ENCODE peak calls at places on chromosomes 7 and 10, in nine cellular contexts. R, T, J, H, G, B, V, X and F are unnamed samples.

GRCh38 chr7:87513735-87514319 is 38.3 kb upstream of the ABCB4 start:
- DNase-seq in X (no peak), B (no peak), J (no peak), R (no peak), H (no peak), G (no peak), T (no peak), V (no peak), F (peak; percentile 44)

GRCh38 chr10:5094265-5095205 is at the start of gene AKR1C3:
- DNase-seq in B (no peak), G (no peak), H (no peak), V (no peak), R (no peak), T (no peak), X (peak; percentile 23), J (peak; percentile 91), F (peak; percentile 52)

GRCh38 chr10:29041512-29042150 is 247.2 kb upstream of the LYZL1 start:
- DNase-seq in B (no peak), J (peak; percentile 70), R (no peak), T (no peak), X (no peak), G (no peak), H (no peak), V (no peak), F (no peak)

GRCh38 chr7:7695418-7695817 is 23.0 kb downstream of the RPA3 start:
- DNase-seq in R (no peak), X (no peak), V (no peak), T (no peak), B (no peak), G (no peak), H (no peak), J (no peak), F (peak; percentile 50)

GRCh38 chr10:75430000-75430763 is 1.2 kb upstream of the LRMDA start:
- DNase-seq in G (no peak), B (no peak), H (no peak), X (no peak), R (no peak), J (peak; percentile 53), V (peak; percentile 66), T (peak; percentile 32), F (no peak)

GRCh38 chr10:109732254-109732653 is 191.1 kb downstream of the XPNPEP1 start:
- DNase-seq in G (no peak), V (no peak), X (no peak), H (no peak), J (no peak), R (no peak), B (no peak), T (no peak), F (no peak)

GRCh38 chr10:113894581-113894980 is 40.1 kb downstream of the NHLRC2 start:
- DNase-seq in G (no peak), H (no peak), J (no peak), T (no peak), B (no peak), R (no peak), X (no peak), V (no peak), F (no peak)

GRCh38 chr10:25018703-25019102 is 2.3 kb downstream of the THNSL1 start:
- DNase-seq in G (no peak), V (no peak), J (no peak), X (no peak), B (no peak), H (no peak), R (no peak), T (no peak), F (no peak)

GRCh38 chr7:99313204-99313573 is 12.5 kb upstream of the ARPC1A start:
- DNase-seq in J (no peak), T (no peak), H (no peak), V (no peak), G (no peak), R (no peak), X (no peak), B (no peak), F (no peak)

GRCh38 chr7:44508328-44508990 is 18.0 kb upstream of the NUDCD3 start:
- DNase-seq in H (no peak), R (no peak), G (no peak), B (no peak), T (no peak), J (no peak), V (no peak), X (no peak), F (no peak)

GRCh38 chr10:34526758-34527730 is 288.1 kb downstream of the PARD3 start:
- DNase-seq in H (no peak), G (peak; percentile 83), J (peak; percentile 99), X (peak; percentile 89), V (no peak), T (no peak), R (no peak), B (no peak), F (peak; percentile 95)

GRCh38 chr7:151233111-151233701 is 923 bp downstream of the CHPF2 start:
- DNase-seq in R (peak; percentile 57), J (peak; percentile 77), V (no peak), T (no peak), H (peak; percentile 78), G (no peak), B (peak; percentile 69), X (peak; percentile 51), F (peak; percentile 74)

GRCh38 chr10:121025731-121026130 is 174.6 kb downstream of the WDR11 start:
- DNase-seq in H (no peak), X (no peak), R (no peak), G (no peak), J (no peak), B (no peak), V (no peak), T (no peak), F (no peak)

GRCh38 chr7:44101966-44102845 is 1.9 kb upstream of the AEBP1 start:
- DNase-seq in V (no peak), X (no peak), G (no peak), B (no peak), T (no peak), R (no peak), H (no peak), J (peak; percentile 86), F (peak; percentile 67)

GRCh38 chr10:88243847-88244730 is 339.0 kb downstream of the RNLS start:
- DNase-seq in J (peak; percentile 96), X (no peak), B (no peak), G (peak; percentile 31), R (no peak), V (peak; percentile 5), H (no peak), T (no peak), F (peak; percentile 43)

GRCh38 chr10:19466709-19467108 is 349.5 kb upstream of the PLXDC2 start:
- DNase-seq in V (no peak), H (no peak), X (no peak), G (no peak), R (no peak), B (no peak), J (no peak), T (no peak), F (no peak)

GRCh38 chr10:14414901-14415300 is 84.2 kb upstream of the FRMD4A start:
- DNase-seq in J (peak; percentile 43), T (no peak), G (no peak), H (no peak), B (no peak), R (no peak), V (no peak), X (no peak), F (peak; percentile 81)

GRCh38 chr10:73159038-73159648 is 8.7 kb downstream of the ECD start:
- DNase-seq in R (peak; percentile 45), V (peak; percentile 54), G (no peak), X (peak; percentile 23), J (peak; percentile 71), B (peak; percentile 60), H (peak; percentile 66), T (peak; percentile 58), F (peak; percentile 53)

GRCh38 chr7:144487906-144488305 is 84.4 kb upstream of the NOBOX start:
- DNase-seq in X (no peak), R (no peak), G (no peak), J (no peak), T (no peak), V (no peak), H (no peak), B (no peak), F (no peak)

GRCh38 chr10:91214906-91215305 is 5.6 kb upstream of the PCGF5 start:
- DNase-seq in J (no peak), H (no peak), X (no peak), T (no peak), V (no peak), G (no peak), R (no peak), B (no peak), F (no peak)

GRCh38 chr7:42175834-42176745 is 60.9 kb downstream of the GLI3 start:
- DNase-seq in V (no peak), R (no peak), H (no peak), G (no peak), X (no peak), B (no peak), T (no peak), J (no peak), F (no peak)

GRCh38 chr7:143305423-143306070 is 10.4 kb upstream of the CLCN1 start:
- DNase-seq in T (peak; percentile 68), B (no peak), R (peak; percentile 60), J (peak; percentile 47), H (peak; percentile 76), X (peak; percentile 9), V (peak; percentile 78), G (no peak), F (peak; percentile 26)

GRCh38 chr10:63125459-63125858 is 7.7 kb upstream of the NRBF2 start:
- DNase-seq in J (no peak), G (no peak), X (no peak), B (no peak), T (no peak), H (no peak), R (no peak), V (no peak), F (no peak)

GRCh38 chr10:71230656-71231025 is 18.3 kb downstream of the UNC5B start:
- DNase-seq in R (no peak), V (no peak), X (no peak), J (peak; percentile 38), H (no peak), G (no peak), B (no peak), T (no peak), F (no peak)

GRCh38 chr10:97003804-97004201 is 171.7 kb downstream of the LCOR start:
- DNase-seq in T (no peak), R (no peak), X (no peak), J (no peak), B (no peak), V (no peak), G (no peak), H (no peak), F (no peak)